ENCODE peak calls at places on chromosomes 11 and 22, in five cellular contexts. N, E, Z, J and Q are unnamed samples.

GRCh38 chr11:44623321-44623715 is 57.9 kb downstream of the CD82 start:
- DNase-seq in N (no peak), E (no peak), Z (no peak), J (peak), Q (no peak)

GRCh38 chr22:33600113-33600512 is 320.2 kb downstream of the LARGE1 start:
- DNase-seq in N (no peak), E (no peak), Z (no peak), J (no peak), Q (no peak)

GRCh38 chr11:86182976-86183584 is 61.5 kb upstream of the EED start:
- DNase-seq in N (no peak), E (peak), Z (no peak), J (peak), Q (no peak)

GRCh38 chr22:46064236-46064965 is 85.9 kb upstream of the PPARA start:
- DNase-seq in N (peak), E (no peak), Z (no peak), J (no peak), Q (peak)

GRCh38 chr11:33692013-33692504 is 8.6 kb downstream of the C11orf91 start:
- DNase-seq in N (peak), E (peak), Z (peak), J (peak), Q (peak)

GRCh38 chr22:29079218-29079901 is 6.5 kb downstream of the KREMEN1 start:
- DNase-seq in N (no peak), E (no peak), Z (no peak), J (peak), Q (no peak)

GRCh38 chr11:76208829-76209670 is 2.7 kb upstream of the WNT11 start:
- DNase-seq in N (peak), E (peak), Z (peak), J (peak), Q (peak)

GRCh38 chr11:75371930-75372876 is 20.7 kb upstream of the ARRB1 start:
- DNase-seq in N (no peak), E (no peak), Z (peak), J (peak), Q (peak)

GRCh38 chr22:32323513-32324164 is 34.0 kb upstream of the RFPL3 start:
- DNase-seq in N (no peak), E (no peak), Z (no peak), J (no peak), Q (no peak)

GRCh38 chr11:119316729-119317591 is at the start of gene MCAM:
- DNase-seq in N (peak), E (peak), Z (peak), J (no peak), Q (no peak)

GRCh38 chr11:119317592-119318239 is 786 bp upstream of the MCAM start:
- DNase-seq in N (no peak), E (no peak), Z (peak), J (no peak), Q (no peak)

GRCh38 chr11:119319702-119320592 is 3.0 kb upstream of the MCAM start:
- DNase-seq in N (peak), E (no peak), Z (no peak), J (no peak), Q (no peak)

GRCh38 chr11:119319136-119319701 is 2.3 kb upstream of the MCAM start:
- DNase-seq in N (no peak), E (no peak), Z (no peak), J (no peak), Q (no peak)

DNA sequence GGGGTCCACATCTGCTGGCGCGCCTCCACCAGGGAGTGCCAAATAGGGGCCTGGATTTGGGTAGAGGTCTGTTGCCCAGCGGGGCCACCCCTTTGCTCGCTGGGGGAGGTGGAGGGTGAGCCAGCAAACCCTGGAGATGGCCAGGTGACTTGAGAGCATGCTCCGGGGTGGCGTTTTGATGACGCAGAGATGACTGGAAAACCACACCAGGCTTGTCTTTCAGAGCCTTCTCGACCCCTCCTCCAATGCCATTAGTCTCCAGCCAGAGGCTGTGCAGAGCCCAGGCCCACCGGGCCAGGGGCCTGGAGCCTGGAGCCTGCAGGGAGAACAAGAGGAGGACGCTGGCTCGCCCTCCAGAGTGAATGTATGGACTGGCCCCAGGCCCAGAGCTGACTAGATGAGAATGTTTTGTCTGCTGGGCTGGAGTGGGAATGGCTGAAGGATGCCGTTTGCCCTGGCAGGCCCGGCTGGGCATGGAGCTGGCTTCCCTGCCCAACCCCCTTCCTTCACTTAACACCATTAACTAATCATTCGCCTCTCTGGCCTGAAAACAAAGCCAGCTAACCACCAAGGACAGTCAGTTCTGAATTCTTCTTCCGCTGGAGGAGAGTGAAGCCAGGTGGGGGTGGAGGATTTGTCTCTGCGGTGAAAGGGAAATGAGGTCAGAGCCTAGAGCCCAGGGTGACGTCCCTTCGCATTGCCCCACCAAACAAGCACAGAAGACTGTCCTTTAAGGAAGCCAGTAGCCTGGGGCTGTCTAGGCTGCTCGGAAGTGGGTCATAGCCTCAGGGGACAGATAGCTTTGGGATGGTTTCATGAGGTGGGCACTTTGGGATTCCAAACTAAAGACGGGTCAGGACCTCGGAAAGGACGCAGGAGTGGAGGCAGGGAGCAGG is 1.6 kb upstream of the MCAM start:
- DNase-seq in N (peak), E (peak), Z (peak), J (no peak), Q (peak)
- H3K4me3 ChIP-seq in N (no peak), E (no peak), Z (no peak), J (no peak), Q (no peak)

GRCh38 chr11:113494021-113494420 is 18.8 kb upstream of the DRD2 start:
- DNase-seq in N (no peak), E (no peak), Z (no peak), J (no peak), Q (no peak)
- TF ChIP-seq CTCF in N (no peak), E (no peak), Z (no peak), J (no peak), Q (no peak)

GRCh38 chr11:112271242-112271641 is 10.6 kb upstream of the PLET1 start:
- DNase-seq in N (no peak), E (no peak), Z (no peak), J (no peak), Q (no peak)
- H3K4me3 ChIP-seq in N (no peak), E (no peak), Z (no peak), J (peak), Q (no peak)

DNA sequence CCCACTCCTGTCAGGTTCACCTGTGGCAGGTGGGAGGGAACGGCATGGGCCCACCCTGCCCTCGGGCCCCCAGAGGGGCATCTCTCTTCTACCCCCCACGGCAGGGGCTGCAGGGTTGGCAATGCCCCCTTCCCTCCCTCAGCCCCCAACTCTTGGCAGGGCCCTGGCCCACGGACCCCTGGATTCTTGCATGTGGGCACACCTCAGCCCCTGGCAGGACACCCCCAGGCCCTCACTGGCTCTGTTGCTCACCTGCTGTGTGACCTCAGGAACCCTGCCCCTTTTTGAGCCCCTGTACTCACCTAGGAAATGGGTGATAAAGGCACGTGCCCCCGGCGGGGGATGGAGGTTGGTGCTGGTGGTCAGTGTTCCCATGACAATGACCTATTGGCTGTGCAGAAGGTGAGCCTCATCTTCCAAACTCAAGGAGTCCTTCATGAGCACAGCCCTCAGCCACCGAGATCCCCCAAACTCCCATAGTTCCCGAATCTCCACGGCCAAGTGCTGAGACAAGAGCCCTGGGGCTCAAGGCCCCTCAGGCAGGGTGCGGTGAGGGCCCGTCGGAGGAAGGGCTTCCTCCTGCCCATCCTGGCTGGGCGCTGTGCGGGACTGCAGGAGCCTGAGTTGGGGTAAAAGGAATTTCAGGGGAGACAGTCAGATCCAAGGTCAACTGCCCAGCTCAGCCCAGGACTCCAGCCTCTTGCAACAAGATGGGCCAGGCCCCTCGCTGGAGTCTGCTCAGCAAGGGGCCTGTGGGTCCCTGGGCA is 198.2 kb downstream of the IGLL1 start:
- DNase-seq in N (no peak), E (no peak), Z (no peak), J (no peak), Q (no peak)
- TF ChIP-seq CTCF in N (no peak), E (no peak), Z (no peak), J (no peak), Q (no peak)

DNA sequence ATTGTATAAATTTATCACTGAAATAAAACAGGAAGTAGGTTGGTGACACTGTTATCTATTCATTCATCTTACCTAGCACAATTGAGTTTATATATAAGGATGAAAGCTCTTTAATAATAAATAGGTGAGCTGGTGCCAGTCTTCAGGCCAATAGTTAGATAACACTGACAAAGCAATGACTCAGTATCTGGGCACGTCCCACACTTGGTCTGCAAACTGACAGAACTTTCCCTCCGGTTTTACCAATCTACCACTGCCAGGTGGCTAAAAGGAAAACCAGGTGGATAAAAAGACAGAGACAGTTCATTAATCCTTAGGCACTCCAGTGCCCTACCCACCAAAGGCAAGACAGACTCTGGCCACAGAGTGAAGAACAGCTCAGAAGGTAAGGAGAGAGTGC is 17.6 kb downstream of the DDB1 start:
- DNase-seq in N (no peak), E (no peak), Z (no peak), J (no peak), Q (no peak)
- H3K4me3 ChIP-seq in N (no peak), E (no peak), Z (no peak), J (no peak), Q (no peak)

DNA sequence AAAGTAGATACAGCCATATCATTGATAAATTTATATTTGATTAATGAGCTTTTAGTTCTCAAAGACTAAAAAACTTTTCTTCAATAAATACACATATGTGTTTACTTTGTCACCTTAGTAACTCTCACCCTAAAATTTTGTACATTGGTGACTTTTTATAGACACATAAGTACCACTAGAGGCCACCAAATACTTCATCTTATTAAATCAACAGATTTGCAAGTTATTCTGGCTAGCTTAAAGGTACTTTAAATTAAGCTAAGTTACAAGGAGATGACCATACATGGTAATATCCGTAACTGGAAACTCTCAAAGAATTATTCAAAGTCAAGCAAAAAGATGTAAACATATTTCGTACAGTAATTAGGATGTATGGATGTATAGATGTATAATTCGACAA is 112.2 kb downstream of the SBF2 start:
- DNase-seq in N (no peak), E (peak), Z (peak), J (no peak), Q (peak)
- TF ChIP-seq CTCF in N (no peak), E (peak), Z (no peak), J (no peak), Q (peak)

DNA sequence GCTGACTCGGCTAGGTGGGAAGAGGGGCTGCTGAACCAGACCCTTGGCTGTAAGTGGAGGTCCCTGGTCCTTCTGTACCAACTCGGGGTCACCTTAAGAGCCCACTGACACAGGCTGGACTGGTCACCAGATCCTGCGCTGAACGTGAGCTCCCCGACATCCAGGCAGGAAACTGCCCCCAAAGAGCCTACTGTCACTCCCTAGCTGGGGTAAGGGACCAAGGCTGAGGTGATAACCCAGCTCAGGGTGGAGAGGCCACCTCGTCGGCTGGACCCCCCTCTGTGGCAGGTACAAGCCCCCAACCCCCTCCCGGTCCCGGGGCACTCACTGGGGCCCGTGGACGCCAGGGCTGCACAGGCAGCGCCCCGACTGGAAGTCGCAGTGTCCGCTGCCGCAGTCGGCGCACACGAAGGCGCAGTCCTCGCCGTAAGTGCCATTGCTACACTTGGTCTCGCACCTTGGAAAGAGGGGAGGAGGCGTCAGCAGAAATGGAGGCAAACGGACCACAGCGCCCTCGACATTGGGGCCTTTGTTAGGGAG is 7.5 kb downstream of the SCARF2 start:
- DNase-seq in N (no peak), E (no peak), Z (no peak), J (no peak), Q (no peak)
- H3K4me3 ChIP-seq in N (peak), E (no peak), Z (no peak), J (peak), Q (no peak)

GRCh38 chr11:117933930-117934329 is 4.7 kb upstream of the TMPRSS13 start:
- DNase-seq in N (no peak), E (no peak), Z (no peak), J (no peak), Q (no peak)
- TF ChIP-seq CTCF in N (no peak), E (no peak), Z (no peak), J (no peak), Q (no peak)

GRCh38 chr11:9203715-9204311 is 61.3 kb downstream of the DENND5A start:
- DNase-seq in N (no peak), E (no peak), Z (no peak), J (no peak), Q (no peak)

GRCh38 chr11:9205596-9205995 is 59.6 kb downstream of the DENND5A start:
- DNase-seq in N (no peak), E (no peak), Z (no peak), J (no peak), Q (no peak)

GRCh38 chr11:9201372-9202162 is 63.6 kb downstream of the DENND5A start:
- DNase-seq in N (no peak), E (no peak), Z (no peak), J (no peak), Q (no peak)

GRCh38 chr11:9200471-9200870 is 64.7 kb downstream of the DENND5A start:
- DNase-seq in N (no peak), E (no peak), Z (no peak), J (no peak), Q (no peak)
- H3K4me3 ChIP-seq in N (no peak), E (no peak), Z (no peak), J (no peak), Q (no peak)